ENCODE peak calls at places on chromosomes 2 and 18, in four cellular contexts. W, R, P and U are unnamed samples.
A peak's percentile ranks its signal among the peaks of the same experiment; 100 is the strongest.

GRCh38 chr18:54612237-54612636 is 21.2 kb downstream of the DYNAP start:
- DNase-seq in P (no peak), W (no peak), R (no peak), U (no peak)

GRCh38 chr2:230922951-230923717 is 1.9 kb downstream of the GPR55 start:
- DNase-seq in P (no peak), W (no peak), R (no peak), U (no peak)

GRCh38 chr2:161625314-161625919 is 1.2 kb downstream of the SLC4A10 start:
- DNase-seq in P (no peak), R (no peak), W (no peak), U (no peak)

GRCh38 chr2:1586946-1587840 is 157.1 kb downstream of the PXDN start:
- DNase-seq in W (no peak), R (no peak), P (no peak), U (no peak)

GRCh38 chr2:76564734-76565133 is 854.0 kb upstream of the GCFC2 start:
- DNase-seq in W (no peak), P (no peak), R (no peak), U (no peak)

GRCh38 chr2:221874444-221874843 is 302.3 kb upstream of the EPHA4 start:
- DNase-seq in W (no peak), P (no peak), R (no peak), U (no peak)

GRCh38 chr18:44943201-44943881 is 262.7 kb downstream of the SETBP1 start:
- DNase-seq in W (no peak), R (no peak), P (no peak), U (no peak)

GRCh38 chr2:27754831-27755230 is 16.7 kb upstream of the MRPL33 start:
- DNase-seq in R (no peak), W (no peak), P (no peak), U (no peak)

GRCh38 chr18:23038712-23039111 is 96.6 kb upstream of the CABLES1 start:
- DNase-seq in W (no peak), P (no peak), R (no peak), U (no peak)

GRCh38 chr18:57073516-57074187 is 73.2 kb upstream of the BOD1L2 start:
- DNase-seq in W (no peak), P (no peak), R (no peak), U (no peak)

GRCh38 chr2:224369028-224369632 is 32.8 kb downstream of the FAM124B start:
- DNase-seq in R (peak; percentile 45), P (peak; percentile 49), W (peak; percentile 22), U (peak; percentile 37)

GRCh38 chr2:64873472-64873924 is 115.7 kb upstream of the SLC1A4 start:
- DNase-seq in W (peak; percentile 77), P (peak; percentile 87), R (peak; percentile 53), U (peak; percentile 51)

GRCh38 chr18:46413684-46414083 is 243.3 kb downstream of the LOXHD1 start:
- DNase-seq in W (no peak), R (no peak), P (no peak), U (no peak)

GRCh38 chr2:12498703-12499102 is 218.0 kb upstream of the TRIB2 start:
- DNase-seq in P (no peak), R (no peak), W (peak; percentile 26), U (no peak)

GRCh38 chr2:192044496-192044895 is 150.2 kb downstream of the TMEFF2 start:
- DNase-seq in R (no peak), W (no peak), P (no peak), U (no peak)

GRCh38 chr2:8394131-8394530 is 287.7 kb upstream of the ID2 start:
- DNase-seq in P (no peak), W (no peak), R (no peak), U (no peak)

GRCh38 chr2:43239981-43240761 is 13.8 kb upstream of the ZFP36L2 start:
- DNase-seq in R (no peak), W (no peak), P (no peak), U (no peak)

GRCh38 chr2:200871151-200871550 is 6.7 kb upstream of the CLK1 start:
- DNase-seq in P (no peak), R (no peak), W (no peak), U (no peak)

GRCh38 chr2:68832161-68832869 is 38.9 kb downstream of the BMP10 start:
- DNase-seq in R (no peak), W (peak; percentile 66), P (no peak), U (no peak)

GRCh38 chr18:41849632-41850031 is 105.4 kb upstream of the PIK3C3 start:
- DNase-seq in P (no peak), W (no peak), R (no peak), U (no peak)

GRCh38 chr2:127087780-127088495 is 19.0 kb downstream of the BIN1 start:
- DNase-seq in P (peak; percentile 64), W (no peak), R (no peak), U (no peak)

GRCh38 chr2:236627846-236628245 is 58.2 kb downstream of the ACKR3 start:
- DNase-seq in R (no peak), W (no peak), P (no peak), U (no peak)

GRCh38 chr2:217539126-217539525 is 463.7 kb downstream of the TNS1 start:
- DNase-seq in R (no peak), W (no peak), P (no peak), U (no peak)

GRCh38 chr2:147649963-147650362 is 194.9 kb upstream of the ACVR2A start:
- DNase-seq in R (no peak), W (no peak), P (no peak), U (no peak)

GRCh38 chr2:15788458-15789229 is 151.7 kb upstream of the MYCN start:
- DNase-seq in R (no peak), P (no peak), W (no peak), U (no peak)

GRCh38 chr2:46485002-46485401 is 5.6 kb downstream of the TMEM247 start:
- DNase-seq in P (no peak), R (no peak), W (no peak), U (no peak)

GRCh38 chr2:217835931-217836881 is 166.6 kb downstream of the TNS1 start:
- DNase-seq in R (no peak), P (peak; percentile 54), W (no peak), U (no peak)

GRCh38 chr2:99956232-99957030 is 186.0 kb downstream of the AFF3 start:
- DNase-seq in R (no peak), W (no peak), P (no peak), U (no peak)

GRCh38 chr18:48544661-48545415 is 6.0 kb downstream of the CTIF start:
- DNase-seq in P (no peak), W (no peak), R (no peak), U (no peak)

GRCh38 chr2:38277245-38278119 is 99.6 kb downstream of the ATL2 start:
- DNase-seq in R (peak; percentile 68), W (no peak), P (no peak), U (no peak)

GRCh38 chr2:34652636-34653035 is 1053.5 kb upstream of the FAM98A start:
- DNase-seq in W (no peak), R (no peak), P (no peak), U (no peak)

GRCh38 chr2:34656632-34657031 is 1057.5 kb upstream of the FAM98A start:
- DNase-seq in R (no peak), W (no peak), P (no peak), U (no peak)
- TF ChIP-seq REST in R (no peak), W (no peak), P (no peak), U (no peak)

GRCh38 chr2:72032481-72033041 is 115.1 kb downstream of the CYP26B1 start:
- DNase-seq in P (peak; percentile 4), R (no peak), W (no peak), U (no peak)
- TF ChIP-seq ELF1 in P (no peak), R (no peak), W (no peak), U (no peak)

GRCh38 chr2:33489835-33490431 is 13.5 kb downstream of the RASGRP3 start:
- DNase-seq in W (no peak), R (no peak), P (no peak), U (no peak)

GRCh38 chr2:33492735-33493134 is 16.3 kb downstream of the RASGRP3 start:
- DNase-seq in P (no peak), R (no peak), W (no peak), U (no peak)

GRCh38 chr2:33494155-33494779 is 17.8 kb downstream of the RASGRP3 start:
- DNase-seq in P (no peak), R (no peak), W (no peak), U (no peak)

GRCh38 chr2:33488715-33489540 is 12.5 kb downstream of the RASGRP3 start:
- DNase-seq in P (no peak), W (no peak), R (no peak), U (no peak)

DNA sequence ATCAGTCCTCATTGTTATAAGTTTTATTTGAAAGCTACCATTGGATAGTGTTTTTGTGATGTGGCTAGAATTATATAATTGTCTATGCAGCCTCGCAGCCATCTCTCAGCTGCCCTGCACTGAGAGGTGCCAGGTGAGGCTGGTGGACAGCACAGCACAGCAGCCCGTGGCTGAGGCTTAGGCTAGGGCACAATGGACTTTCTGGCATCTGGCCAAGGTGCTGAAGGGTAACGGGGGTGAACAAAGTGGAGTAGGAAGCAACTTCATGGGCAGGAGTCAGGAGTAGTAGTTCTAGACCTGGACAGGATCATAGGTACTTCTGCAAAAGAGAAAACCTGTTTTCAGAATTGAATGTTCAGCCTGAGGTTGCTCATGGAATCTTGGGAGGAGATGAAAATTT is 15.2 kb downstream of the RASGRP3 start:
- DNase-seq in R (no peak), W (no peak), P (no peak), U (no peak)
- TF ChIP-seq REST in R (peak; percentile 79), W (no peak), P (peak; percentile 87), U (no peak)

GRCh38 chr2:97931118-97931850 is 64.5 kb downstream of the TMEM131 start:
- DNase-seq in P (no peak), W (no peak), R (no peak), U (no peak)
- TF ChIP-seq ELF1 in P (no peak), W (no peak), R (no peak), U (no peak)

DNA sequence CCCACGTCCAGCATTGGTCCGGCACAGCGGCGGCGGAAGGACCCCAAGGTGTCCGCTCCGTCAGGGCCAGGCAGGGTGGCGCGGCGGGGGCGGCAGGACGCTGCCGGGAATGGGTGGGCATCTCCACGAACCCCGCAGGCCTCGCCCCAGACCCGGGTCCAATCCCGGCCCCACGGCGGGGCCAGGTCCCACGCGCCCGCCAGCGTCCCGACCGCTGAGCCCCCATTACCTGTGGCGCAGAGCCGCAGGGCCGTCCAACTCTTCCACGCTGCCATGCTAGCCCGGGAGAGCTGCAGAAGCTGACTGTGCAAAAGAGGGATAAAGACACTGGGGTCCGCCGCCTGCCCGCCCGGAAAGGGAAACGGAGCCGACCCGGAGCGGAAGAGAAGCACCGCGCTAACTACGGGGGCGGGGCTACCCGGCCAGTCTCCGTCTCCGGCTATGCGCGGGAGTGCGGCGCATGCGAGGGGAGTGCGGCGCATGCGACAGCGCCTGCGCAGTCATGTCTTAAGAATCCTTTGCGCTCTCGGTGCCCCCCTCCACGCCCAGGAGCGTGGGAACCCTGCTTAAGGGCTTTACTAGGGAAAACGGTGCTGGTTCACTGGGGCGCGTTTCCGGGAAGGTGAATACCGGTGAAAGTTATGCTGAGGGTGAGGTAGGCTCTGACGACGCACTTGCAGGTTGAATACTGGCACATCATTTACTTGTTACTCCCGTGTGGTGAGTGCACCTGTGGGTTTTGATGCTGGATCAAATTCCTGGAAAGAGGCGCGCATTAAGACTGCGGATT is at the start of gene TMX3:
- DNase-seq in P (peak; percentile 98), R (peak; percentile 89), W (peak; percentile 93), U (peak; percentile 87)
- TF ChIP-seq REST in P (no peak), R (peak; percentile 9), W (no peak), U (no peak)